ENCODE peak calls at places on chromosomes 3 and 15, in four cellular contexts. D is Right ventricle myocardium inferior, Y is H9, B is endothelial cell of umbilical vein. C is an unnamed sample.

GRCh38 chr3:19931767-19932188 is 2.2 kb downstream of the EFHB start:
- DNase-seq in D (no peak), Y (no peak), B (no peak), C (no peak)

GRCh38 chr3:142912440-142913172 is 23.7 kb upstream of the PCOLCE2 start:
- DNase-seq in D (no peak), Y (no peak), B (no peak), C (no peak)

GRCh38 chr15:101526021-101526420 is 36.5 kb upstream of the PCSK6 start:
- DNase-seq in D (no peak), Y (no peak), B (no peak), C (no peak)

GRCh38 chr15:90838066-90838465 is 30.3 kb upstream of the FURIN start:
- DNase-seq in D (no peak), Y (no peak), B (no peak), C (no peak)

GRCh38 chr3:5427021-5427420 is 239.5 kb downstream of the EDEM1 start:
- DNase-seq in D (no peak), Y (no peak), B (no peak), C (no peak)

GRCh38 chr15:101348643-101349496 is 53.8 kb upstream of the SNRPA1 start:
- DNase-seq in D (no peak), Y (no peak), B (no peak), C (no peak)

GRCh38 chr3:119098620-119099222 is 47.2 kb upstream of the TEX55 start:
- DNase-seq in D (no peak), Y (no peak), B (peak), C (peak)

GRCh38 chr3:136818191-136818850 is 605 bp upstream of the SLC35G2 start:
- DNase-seq in D (no peak), Y (peak), B (peak), C (peak)

GRCh38 chr3:66495633-66496032 is 5.2 kb downstream of the LRIG1 start:
- DNase-seq in D (no peak), Y (peak), B (no peak), C (no peak)

GRCh38 chr15:61084502-61084901 is 144.6 kb downstream of the RORA start:
- DNase-seq in D (no peak), Y (no peak), B (no peak), C (no peak)

GRCh38 chr3:145259166-145259565 is 901.8 kb downstream of the PLOD2 start:
- DNase-seq in D (no peak), Y (no peak), B (no peak), C (no peak)

GRCh38 chr3:128922804-128923459 is 43.5 kb downstream of the ACAD9 start:
- DNase-seq in D (no peak), Y (peak), B (no peak), C (no peak)

GRCh38 chr15:95840004-95840403 is 490.5 kb upstream of the NR2F2 start:
- DNase-seq in D (peak), Y (no peak), B (no peak), C (no peak)

GRCh38 chr15:74543583-74543982 is 2.6 kb downstream of the ARID3B start:
- DNase-seq in D (no peak), Y (no peak), B (no peak), C (no peak)

GRCh38 chr3:43861635-43862034 is 170.9 kb downstream of the ABHD5 start:
- DNase-seq in D (no peak), Y (no peak), B (no peak), C (no peak)

GRCh38 chr3:46649436-46649835 is 37.1 kb downstream of the FAM240A start:
- DNase-seq in D (no peak), Y (no peak), B (no peak), C (no peak)

GRCh38 chr3:86702381-86702958 is 288.5 kb downstream of the VGLL3 start:
- DNase-seq in D (no peak), Y (no peak), B (peak), C (no peak)

GRCh38 chr15:33152502-33153109 is 41.9 kb downstream of the FMN1 start:
- DNase-seq in D (no peak), Y (no peak), B (no peak), C (no peak)

GRCh38 chr3:120435621-120436020 is 15.2 kb downstream of the FSTL1 start:
- DNase-seq in D (no peak), Y (no peak), B (peak), C (no peak)

GRCh38 chr15:81939604-81940440 is 106.0 kb downstream of the MEX3B start:
- DNase-seq in D (no peak), Y (no peak), B (peak), C (peak)

GRCh38 chr15:23035964-23036566 is 3.3 kb downstream of the TUBGCP5 start:
- DNase-seq in D (no peak), Y (peak), B (peak), C (peak)

C was measured in COLO829.